ENCODE peak calls at places on chromosome 1, in five cellular contexts. L, Z, D, E and W are unnamed samples.

GRCh38 chr1:76764638-76765572 is 102.4 kb upstream of the ST6GALNAC5 start:
- DNase-seq in E (no peak), Z (no peak), L (no peak), D (peak; percentile 5), W (no peak)

GRCh38 chr1:7491089-7491817 is 279.8 kb upstream of the VAMP3 start:
- DNase-seq in Z (peak; percentile 31), D (peak; percentile 85), L (no peak), E (peak; percentile 8), W (no peak)

GRCh38 chr1:3457910-3458621 is 3.6 kb downstream of the ARHGEF16 start:
- DNase-seq in D (no peak), L (no peak), E (no peak), Z (no peak), W (no peak)

GRCh38 chr1:40708750-40709099 is 17.2 kb downstream of the NFYC start:
- DNase-seq in D (peak; percentile 91), E (peak; percentile 59), Z (peak; percentile 39), L (peak; percentile 83), W (peak; percentile 74)

GRCh38 chr1:19311503-19311930 is 427 bp downstream of the AKR7A2 start:
- DNase-seq in L (no peak), D (no peak), Z (no peak), E (no peak), W (no peak)

GRCh38 chr1:57072775-57073174 is 107.0 kb upstream of the C8B start:
- DNase-seq in E (no peak), Z (no peak), D (no peak), L (peak; percentile 19), W (no peak)

GRCh38 chr1:245085508-245086095 is 69.2 kb upstream of the KIF26B start:
- DNase-seq in D (peak; percentile 99), E (peak; percentile 94), Z (peak; percentile 93), L (no peak), W (peak; percentile 86)

GRCh38 chr1:113388621-113389355 is 1.5 kb upstream of the MAGI3 start:
- DNase-seq in L (peak; percentile 19), D (peak; percentile 15), E (no peak), Z (no peak), W (no peak)

GRCh38 chr1:29465755-29466154 is 229.4 kb downstream of the PTPRU start:
- DNase-seq in E (no peak), Z (no peak), L (peak; percentile 41), D (peak; percentile 21), W (no peak)

GRCh38 chr1:165941531-165941930 is 114.1 kb downstream of the UCK2 start:
- DNase-seq in E (no peak), D (no peak), Z (no peak), L (no peak), W (no peak)

GRCh38 chr1:111197598-111198289 is 2.7 kb downstream of the DENND2D start:
- DNase-seq in Z (no peak), D (peak; percentile 15), L (peak; percentile 40), E (no peak), W (no peak)

GRCh38 chr1:921011-921837 is 2.5 kb upstream of the SAMD11 start:
- DNase-seq in L (peak; percentile 91), D (peak; percentile 79), E (no peak), Z (no peak), W (no peak)

GRCh38 chr1:97145321-97145956 is 423.9 kb downstream of the PTBP2 start:
- DNase-seq in E (peak; percentile 94), D (peak; percentile 99), Z (peak; percentile 76), L (no peak), W (no peak)

GRCh38 chr1:108503062-108503740 is 53.1 kb downstream of the NBPF6 start:
- DNase-seq in D (peak; percentile 90), L (no peak), E (peak; percentile 55), Z (peak; percentile 71), W (peak; percentile 19)

GRCh38 chr1:37875833-37876232 is 16.4 kb upstream of the MTF1 start:
- DNase-seq in E (no peak), D (no peak), L (no peak), Z (no peak), W (no peak)

GRCh38 chr1:172120381-172120780 is 279.1 kb downstream of the DNM3 start:
- DNase-seq in L (no peak), Z (no peak), D (no peak), E (no peak), W (no peak)

GRCh38 chr1:221632072-221632471 is 109.8 kb downstream of the DUSP10 start:
- DNase-seq in E (no peak), D (no peak), L (no peak), Z (no peak), W (no peak)

GRCh38 chr1:77975386-77975785 is 3.5 kb downstream of the FUBP1 start:
- DNase-seq in D (peak; percentile 68), L (no peak), E (no peak), Z (no peak), W (no peak)

GRCh38 chr1:178962853-178963810 is 62.6 kb upstream of the FAM20B start:
- DNase-seq in D (no peak), L (no peak), Z (no peak), E (no peak), W (no peak)

GRCh38 chr1:209692745-209693504 is 11.7 kb upstream of the HSD11B1 start:
- DNase-seq in E (peak; percentile 66), L (peak; percentile 72), Z (peak; percentile 5), D (peak; percentile 55), W (no peak)

GRCh38 chr1:248821101-248821500 is 4.6 kb downstream of the SH3BP5L start:
- DNase-seq in Z (peak; percentile 81), E (peak; percentile 49), L (no peak), D (peak; percentile 92), W (peak; percentile 68)

GRCh38 chr1:248824301-248824700 is 1.4 kb downstream of the SH3BP5L start:
- DNase-seq in L (no peak), Z (no peak), D (no peak), E (no peak), W (no peak)

GRCh38 chr1:248823517-248824001 is 2.2 kb downstream of the SH3BP5L start:
- DNase-seq in D (peak; percentile 96), L (no peak), E (peak; percentile 90), Z (peak; percentile 82), W (no peak)

GRCh38 chr1:248821641-248822040 is 4.1 kb downstream of the SH3BP5L start:
- DNase-seq in Z (no peak), E (no peak), D (no peak), L (no peak), W (no peak)

DNA sequence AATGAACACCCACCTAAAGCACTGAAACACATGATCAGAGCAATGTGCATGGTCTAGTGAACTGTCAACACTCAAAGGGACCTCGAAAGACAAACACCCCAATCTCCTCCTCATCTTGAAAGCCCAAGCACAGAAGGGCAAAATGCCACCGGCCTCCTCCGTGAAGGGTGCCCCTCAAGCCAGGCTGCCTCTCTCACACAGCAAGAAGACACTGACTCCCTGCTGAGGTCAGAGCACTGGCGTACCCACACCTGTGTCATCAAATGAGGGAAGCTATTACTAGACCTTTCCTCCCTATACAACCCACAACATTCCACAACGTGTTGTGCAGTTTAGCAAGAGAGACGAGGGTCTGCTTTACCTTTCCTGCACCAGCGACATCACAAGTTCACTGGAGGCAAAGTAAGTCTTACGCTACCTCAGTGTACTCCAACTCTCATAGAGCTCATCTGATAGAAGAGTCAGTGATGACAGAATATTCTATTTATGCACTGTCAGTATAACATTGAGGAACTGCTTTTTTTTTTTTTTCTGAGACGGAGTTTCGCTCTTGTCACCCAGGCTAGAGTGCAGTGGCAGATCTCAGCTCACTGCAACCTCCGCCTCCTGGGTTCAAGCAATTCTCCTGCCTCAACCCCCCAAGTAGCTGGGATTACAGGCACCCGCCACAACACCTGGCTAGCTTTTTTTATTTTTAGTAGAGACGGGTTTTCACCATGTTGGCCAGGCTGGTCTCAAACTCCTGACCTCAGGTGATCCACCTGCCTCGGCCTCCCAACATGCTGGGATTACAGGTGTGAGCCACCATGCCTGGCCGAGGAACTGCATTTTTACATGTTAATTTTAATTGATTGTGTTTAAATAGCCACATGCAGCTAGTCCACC is 3.3 kb downstream of the SH3BP5L start:
- DNase-seq in Z (no peak), E (no peak), L (peak; percentile 4), D (peak; percentile 40), W (no peak)
- H3K4me3 ChIP-seq in Z (peak overlapping the region; percentile 30), E (peak overlapping the region; percentile 17), L (no peak overlapping the region), D (peak overlapping the region; percentile 24), W (no peak overlapping the region)

GRCh38 chr1:159946242-159947187 is 1.1 kb upstream of the IGSF9 start:
- DNase-seq in E (no peak), Z (no peak), D (no peak), L (no peak), W (no peak)
- H3K4me3 ChIP-seq in E (no peak overlapping the region), Z (no peak overlapping the region), D (no peak overlapping the region), L (peak overlapping the region; percentile 36), W (peak overlapping the region; percentile 41)

GRCh38 chr1:235866913-235867850 is 476 bp upstream of the LYST start:
- DNase-seq in L (peak; percentile 99), Z (peak; percentile 39), E (peak; percentile 65), D (peak; percentile 88), W (peak; percentile 50)

GRCh38 chr1:235864965-235865525 is 1.7 kb downstream of the LYST start:
- DNase-seq in E (no peak), D (no peak), L (no peak), Z (no peak), W (no peak)

GRCh38 chr1:235865565-235866206 is 1.0 kb downstream of the LYST start:
- DNase-seq in Z (no peak), D (no peak), L (no peak), E (no peak), W (no peak)

GRCh38 chr1:235867903-235868469 is 1.3 kb upstream of the LYST start:
- DNase-seq in Z (no peak), D (no peak), L (no peak), E (no peak), W (no peak)

GRCh38 chr1:235866207-235866912 is at the start of gene LYST:
- DNase-seq in L (peak; percentile 32), D (peak; percentile 32), Z (no peak), E (no peak), W (no peak)
- H3K4me3 ChIP-seq in L (peak within 1 kb of the TSS; percentile 80), D (peak within 1 kb of the TSS; percentile 87), Z (peak within 1 kb of the TSS; percentile 79), E (peak within 1 kb of the TSS; percentile 94), W (peak within 1 kb of the TSS; percentile 59)

DNA sequence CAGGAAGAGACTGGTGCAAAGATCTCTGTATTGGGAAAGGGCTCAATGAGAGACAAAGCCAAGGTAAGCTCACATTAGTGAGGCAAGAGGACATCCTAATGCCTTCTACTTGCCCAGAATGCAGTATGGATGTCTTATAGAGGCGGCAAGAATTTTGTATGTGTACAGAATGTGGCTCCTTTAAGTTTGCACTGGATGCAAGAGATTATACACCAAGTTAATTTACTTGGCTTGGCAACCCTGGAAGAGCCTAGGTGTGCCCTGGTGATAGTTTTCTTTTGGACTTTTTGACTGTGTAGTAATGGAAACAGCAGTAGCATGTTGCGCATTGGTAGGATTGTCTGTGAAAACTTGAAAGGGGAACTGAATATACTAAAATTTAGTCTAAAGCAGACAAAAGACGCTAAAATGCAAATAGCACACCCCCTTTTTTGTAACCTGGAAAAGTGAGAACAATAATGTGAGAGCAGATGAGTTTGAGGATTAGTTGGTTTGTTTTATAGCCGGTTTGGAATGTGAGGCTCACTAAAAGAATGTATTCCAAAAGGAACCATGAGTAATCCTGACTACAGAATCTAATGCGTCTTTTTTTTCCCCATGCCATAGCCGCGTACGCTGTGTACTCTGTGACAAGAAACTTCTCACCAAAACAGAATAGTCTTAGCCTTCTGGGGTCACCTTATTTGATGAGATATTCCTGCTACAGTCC is 18.1 kb downstream of the KHDRBS1 start:
- DNase-seq in L (no peak), Z (peak; percentile 58), E (peak; percentile 40), D (peak; percentile 77), W (peak; percentile 19)
- H3K4me3 ChIP-seq in L (no peak overlapping the region), Z (no peak overlapping the region), E (no peak overlapping the region), D (no peak overlapping the region), W (no peak overlapping the region)